ENCODE peak calls at places on chromosomes 7 and 10, in five cellular contexts. U is G401, Q is progenitor cell of endocrine pancreas, P is skeletal muscle cell, W is activated T-cell treated with anti-CD3 and anti-CD28 coated beads for 48 hours. R is an unnamed sample.

GRCh38 chr7:151503902-151504714 is 15.6 kb downstream of the RHEB start:
- DNase-seq in Q (no peak), P (peak), W (no peak), U (peak), R (no peak)

GRCh38 chr7:34136698-34137097 is 231.4 kb downstream of the BMPER start:
- DNase-seq in U (no peak), Q (no peak), W (no peak), P (no peak), R (no peak)

GRCh38 chr10:47449102-47449978 is 34.6 kb downstream of the ANXA8 start:
- DNase-seq in U (no peak), P (no peak), Q (no peak), W (no peak), R (no peak)

GRCh38 chr10:90204956-90205695 is 503.7 kb downstream of the KIF20B start:
- DNase-seq in W (no peak), U (no peak), P (peak), Q (no peak), R (no peak)

GRCh38 chr10:102113956-102114857 is 6.0 kb downstream of the LDB1 start:
- DNase-seq in P (no peak), Q (peak), U (peak), W (no peak), R (no peak)

GRCh38 chr10:18144928-18145327 is 4.7 kb downstream of the CACNB2 start:
- DNase-seq in Q (no peak), P (no peak), W (no peak), U (peak), R (no peak)

GRCh38 chr10:96473866-96474265 is 39.9 kb downstream of the TLL2 start:
- DNase-seq in W (no peak), U (no peak), P (no peak), Q (no peak), R (no peak)

GRCh38 chr10:79116801-79117723 is 48.3 kb downstream of the ZMIZ1 start:
- DNase-seq in U (peak), P (no peak), W (no peak), Q (no peak), R (no peak)

GRCh38 chr7:105389090-105389650 is 449 bp upstream of the SRPK2 start:
- DNase-seq in P (no peak), U (peak), W (peak), Q (no peak), R (no peak)

GRCh38 chr7:114740095-114740494 is 181.8 kb upstream of the MDFIC start:
- DNase-seq in P (no peak), U (no peak), W (no peak), Q (no peak), R (no peak)

GRCh38 chr10:75234683-75235374 is 928 bp downstream of the COMTD1 start:
- DNase-seq in U (peak), W (no peak), P (no peak), Q (peak), R (peak)

GRCh38 chr10:82668266-82668665 is 793.3 kb downstream of the NRG3 start:
- DNase-seq in W (no peak), U (no peak), Q (no peak), P (peak), R (no peak)

GRCh38 chr10:78342787-78343186 is 309.1 kb downstream of the RPS24 start:
- DNase-seq in W (no peak), U (no peak), P (no peak), Q (peak), R (no peak)

GRCh38 chr10:132071667-132072066 is 5.9 kb downstream of the JAKMIP3 start:
- DNase-seq in U (no peak), Q (no peak), P (no peak), W (no peak), R (no peak)

GRCh38 chr10:22308390-22308789 is 7.8 kb upstream of the COMMD3 start:
- DNase-seq in W (no peak), Q (no peak), U (no peak), P (no peak), R (no peak)

GRCh38 chr10:119652361-119652760 is 1.2 kb downstream of the BAG3 start:
- DNase-seq in W (no peak), Q (no peak), U (peak), P (peak), R (no peak)

GRCh38 chr7:77933394-77933793 is 134.8 kb downstream of the PHTF2 start:
- DNase-seq in Q (no peak), P (no peak), U (no peak), W (no peak), R (no peak)

GRCh38 chr7:55105952-55106351 is 87.1 kb downstream of the EGFR start:
- DNase-seq in W (no peak), U (no peak), Q (no peak), P (no peak), R (no peak)

GRCh38 chr10:123774075-123774742 is 108.1 kb downstream of the GPR26 start:
- DNase-seq in U (no peak), P (no peak), Q (no peak), W (no peak), R (no peak)

GRCh38 chr10:59064759-59065498 is 111.5 kb upstream of the PHYHIPL start:
- DNase-seq in P (no peak), U (no peak), Q (no peak), W (no peak), R (no peak)

GRCh38 chr7:23915196-23915595 is 205.2 kb downstream of the STK31 start:
- DNase-seq in P (no peak), U (no peak), W (no peak), Q (no peak), R (no peak)

GRCh38 chr7:134528749-134529148 is 1.4 kb downstream of the AKR1B10 start:
- DNase-seq in U (no peak), W (no peak), Q (no peak), P (no peak), R (no peak)

GRCh38 chr10:75793848-75794247 is 362.4 kb downstream of the LRMDA start:
- DNase-seq in U (no peak), Q (no peak), P (no peak), W (no peak), R (no peak)

GRCh38 chr7:83581667-83582435 is 67.1 kb downstream of the SEMA3E start:
- DNase-seq in P (no peak), Q (no peak), U (no peak), W (no peak), R (no peak)

GRCh38 chr10:101617824-101618568 is 29.9 kb downstream of the DPCD start:
- DNase-seq in Q (no peak), U (no peak), W (no peak), P (no peak), R (no peak)

GRCh38 chr7:148819697-148820332 is 64.3 kb downstream of the EZH2 start:
- DNase-seq in Q (no peak), W (no peak), U (no peak), P (no peak), R (no peak)

GRCh38 chr10:70122742-70123141 is 9.9 kb downstream of the AIFM2 start:
- DNase-seq in U (no peak), W (no peak), P (no peak), Q (no peak), R (no peak)

GRCh38 chr10:110141747-110142625 is 65.4 kb upstream of the MXI1 start:
- DNase-seq in U (peak), W (no peak), Q (no peak), P (no peak), R (no peak)

GRCh38 chr10:19014034-19014433 is 34.6 kb upstream of the MALRD1 start:
- DNase-seq in Q (no peak), U (no peak), P (peak), W (no peak), R (no peak)

GRCh38 chr7:81469299-81470083 is 300.4 kb downstream of the HGF start:
- DNase-seq in U (no peak), Q (no peak), W (no peak), P (no peak), R (no peak)

GRCh38 chr7:32476816-32477648 is 13.1 kb downstream of the LSM5 start:
- DNase-seq in W (no peak), P (no peak), U (no peak), Q (no peak), R (no peak)

GRCh38 chr10:69800665-69801064 is 1.0 kb upstream of the COL13A1 start:
- DNase-seq in W (no peak), P (no peak), U (no peak), Q (no peak), R (no peak)

GRCh38 chr7:128080169-128080568 is 48.9 kb upstream of the LRRC4 start:
- DNase-seq in Q (no peak), W (no peak), U (no peak), P (no peak), R (no peak)

GRCh38 chr10:100625821-100626220 is 90.1 kb downstream of the HIF1AN start:
- DNase-seq in W (no peak), Q (no peak), U (no peak), P (no peak), R (no peak)

GRCh38 chr7:111486472-111487142 is 75.7 kb downstream of the IMMP2L start:
- DNase-seq in W (no peak), P (no peak), U (peak), Q (no peak), R (no peak)

GRCh38 chr7:158206341-158206740 is 381.3 kb downstream of the PTPRN2 start:
- DNase-seq in U (no peak), W (no peak), Q (no peak), P (no peak), R (no peak)

GRCh38 chr10:63008491-63008890 is 124.6 kb upstream of the NRBF2 start:
- DNase-seq in P (no peak), W (no peak), Q (no peak), U (no peak), R (no peak)

GRCh38 chr7:151608031-151608551 is 88.4 kb upstream of the RHEB start:
- DNase-seq in P (no peak), Q (no peak), U (no peak), W (no peak), R (no peak)